ENCODE peak calls at places on chromosomes 5 and 9, in nine cellular contexts. One of them, this sample, is unnamed.

GRCh38 chr5:52909192-52909591 is 80.0 kb upstream of the ITGA2 start:
- DNase-seq in prostate gland: no peak
- DNase-seq in uterus: no peak
- DNase-seq in sigmoid colon: no peak
- DNase-seq in breast epithelium: no peak
- DNase-seq in body of pancreas: no peak
- DNase-seq in GM12878: no peak
- DNase-seq in lower leg skin: no peak
- DNase-seq in spleen: no peak
- DNase-seq in this sample: no peak

GRCh38 chr5:94782376-94782775 is 163.9 kb downstream of the SLF1 start:
- DNase-seq in prostate gland: no peak
- DNase-seq in uterus: no peak
- DNase-seq in sigmoid colon: no peak
- DNase-seq in breast epithelium: no peak
- DNase-seq in body of pancreas: no peak
- DNase-seq in GM12878: no peak
- DNase-seq in lower leg skin: no peak
- DNase-seq in spleen: no peak
- DNase-seq in this sample: no peak

GRCh38 chr9:81737871-81738507 is 48.6 kb upstream of the TLE1 start:
- DNase-seq in prostate gland: peak; percentile 31
- DNase-seq in uterus: no peak
- DNase-seq in sigmoid colon: no peak
- DNase-seq in breast epithelium: no peak
- DNase-seq in body of pancreas: peak; percentile 36
- DNase-seq in GM12878: no peak
- DNase-seq in lower leg skin: peak; percentile 42
- DNase-seq in spleen: no peak
- DNase-seq in this sample: no peak

GRCh38 chr5:132791026-132791425 is 14.0 kb upstream of the SEPTIN8 start:
- DNase-seq in prostate gland: no peak
- DNase-seq in uterus: no peak
- DNase-seq in sigmoid colon: no peak
- DNase-seq in breast epithelium: no peak
- DNase-seq in body of pancreas: no peak
- DNase-seq in GM12878: no peak
- DNase-seq in lower leg skin: no peak
- DNase-seq in spleen: no peak
- DNase-seq in this sample: no peak

GRCh38 chr5:147391781-147392180 is 118.1 kb downstream of the DPYSL3 start:
- DNase-seq in prostate gland: no peak
- DNase-seq in uterus: peak; percentile 43
- DNase-seq in sigmoid colon: peak; percentile 78
- DNase-seq in breast epithelium: no peak
- DNase-seq in body of pancreas: peak; percentile 48
- DNase-seq in GM12878: no peak
- DNase-seq in lower leg skin: no peak
- DNase-seq in spleen: no peak
- DNase-seq in this sample: no peak

GRCh38 chr5:28499764-28500290 is 1461.4 kb upstream of the CDH9 start:
- DNase-seq in prostate gland: no peak
- DNase-seq in uterus: no peak
- DNase-seq in sigmoid colon: no peak
- DNase-seq in breast epithelium: no peak
- DNase-seq in body of pancreas: no peak
- DNase-seq in GM12878: no peak
- DNase-seq in lower leg skin: no peak
- DNase-seq in spleen: no peak
- DNase-seq in this sample: no peak

GRCh38 chr5:146188358-146188757 is 5.9 kb upstream of the LARS1 start:
- DNase-seq in prostate gland: no peak
- DNase-seq in uterus: no peak
- DNase-seq in sigmoid colon: no peak
- DNase-seq in breast epithelium: no peak
- DNase-seq in body of pancreas: no peak
- DNase-seq in GM12878: no peak
- DNase-seq in lower leg skin: no peak
- DNase-seq in spleen: no peak
- DNase-seq in this sample: no peak

GRCh38 chr9:91176426-91176825 is 185.3 kb downstream of the AUH start:
- DNase-seq in prostate gland: no peak
- DNase-seq in uterus: no peak
- DNase-seq in sigmoid colon: no peak
- DNase-seq in breast epithelium: no peak
- DNase-seq in body of pancreas: no peak
- DNase-seq in GM12878: no peak
- DNase-seq in lower leg skin: no peak
- DNase-seq in spleen: peak; percentile 44
- DNase-seq in this sample: peak; percentile 58

GRCh38 chr5:22852807-22853670 is at the start of gene CDH12:
- DNase-seq in prostate gland: no peak
- DNase-seq in uterus: no peak
- DNase-seq in sigmoid colon: no peak
- DNase-seq in breast epithelium: peak; percentile 43
- DNase-seq in body of pancreas: no peak
- DNase-seq in GM12878: no peak
- DNase-seq in lower leg skin: no peak
- DNase-seq in spleen: peak; percentile 67
- DNase-seq in this sample: no peak

GRCh38 chr5:131999041-131999440 is 12.4 kb downstream of the ACSL6 start:
- DNase-seq in prostate gland: no peak
- DNase-seq in uterus: no peak
- DNase-seq in sigmoid colon: no peak
- DNase-seq in breast epithelium: no peak
- DNase-seq in body of pancreas: no peak
- DNase-seq in GM12878: no peak
- DNase-seq in lower leg skin: no peak
- DNase-seq in spleen: peak; percentile 23
- DNase-seq in this sample: no peak

GRCh38 chr5:135156715-135157404 is 122.8 kb upstream of the PITX1 start:
- DNase-seq in prostate gland: no peak
- DNase-seq in uterus: no peak
- DNase-seq in sigmoid colon: no peak
- DNase-seq in breast epithelium: no peak
- DNase-seq in body of pancreas: no peak
- DNase-seq in GM12878: no peak
- DNase-seq in lower leg skin: no peak
- DNase-seq in spleen: no peak
- DNase-seq in this sample: peak; percentile 95

GRCh38 chr9:137088121-137088520 is 1.3 kb downstream of the MAN1B1 start:
- DNase-seq in prostate gland: no peak
- DNase-seq in uterus: no peak
- DNase-seq in sigmoid colon: no peak
- DNase-seq in breast epithelium: no peak
- DNase-seq in body of pancreas: no peak
- DNase-seq in GM12878: no peak
- DNase-seq in lower leg skin: no peak
- DNase-seq in spleen: no peak
- DNase-seq in this sample: no peak

GRCh38 chr9:137084526-137084925 is 2.3 kb upstream of the MAN1B1 start:
- DNase-seq in prostate gland: no peak
- DNase-seq in uterus: no peak
- DNase-seq in sigmoid colon: peak; percentile 63
- DNase-seq in breast epithelium: no peak
- DNase-seq in body of pancreas: no peak
- DNase-seq in GM12878: no peak
- DNase-seq in lower leg skin: no peak
- DNase-seq in spleen: peak; percentile 78
- DNase-seq in this sample: no peak

GRCh38 chr9:137087409-137087925 is 682 bp downstream of the MAN1B1 start:
- DNase-seq in prostate gland: no peak
- DNase-seq in uterus: no peak
- DNase-seq in sigmoid colon: no peak
- DNase-seq in breast epithelium: no peak
- DNase-seq in body of pancreas: no peak
- DNase-seq in GM12878: no peak
- DNase-seq in lower leg skin: no peak
- DNase-seq in spleen: no peak
- DNase-seq in this sample: no peak

GRCh38 chr9:137085918-137086530 is 761 bp upstream of the MAN1B1 start:
- DNase-seq in prostate gland: no peak
- DNase-seq in uterus: no peak
- DNase-seq in sigmoid colon: no peak
- DNase-seq in breast epithelium: peak; percentile 71
- DNase-seq in body of pancreas: peak; percentile 43
- DNase-seq in GM12878: no peak
- DNase-seq in lower leg skin: no peak
- DNase-seq in spleen: peak; percentile 91
- DNase-seq in this sample: no peak

GRCh38 chr9:137086531-137087408 is at the start of gene MAN1B1:
- DNase-seq in prostate gland: peak; percentile 99
- DNase-seq in uterus: peak; percentile 98
- DNase-seq in sigmoid colon: peak; percentile 99
- DNase-seq in breast epithelium: peak; percentile 99
- DNase-seq in body of pancreas: peak; percentile 99
- DNase-seq in GM12878: peak; percentile 99
- DNase-seq in lower leg skin: peak; percentile 98
- DNase-seq in spleen: peak; percentile 100
- DNase-seq in this sample: peak; percentile 99
- TF ChIP-seq POLR2A in prostate gland: peak; percentile 63
- TF ChIP-seq POLR2A in uterus: peak; percentile 86
- TF ChIP-seq POLR2A in sigmoid colon: peak; percentile 52
- TF ChIP-seq POLR2A in breast epithelium: peak; percentile 33
- TF ChIP-seq POLR2A in body of pancreas: peak; percentile 73
- TF ChIP-seq POLR2A in GM12878: no peak
- TF ChIP-seq POLR2A in lower leg skin: no peak
- TF ChIP-seq POLR2A in spleen: peak; percentile 85
- TF ChIP-seq POLR2A in this sample: peak; percentile 58

DNA sequence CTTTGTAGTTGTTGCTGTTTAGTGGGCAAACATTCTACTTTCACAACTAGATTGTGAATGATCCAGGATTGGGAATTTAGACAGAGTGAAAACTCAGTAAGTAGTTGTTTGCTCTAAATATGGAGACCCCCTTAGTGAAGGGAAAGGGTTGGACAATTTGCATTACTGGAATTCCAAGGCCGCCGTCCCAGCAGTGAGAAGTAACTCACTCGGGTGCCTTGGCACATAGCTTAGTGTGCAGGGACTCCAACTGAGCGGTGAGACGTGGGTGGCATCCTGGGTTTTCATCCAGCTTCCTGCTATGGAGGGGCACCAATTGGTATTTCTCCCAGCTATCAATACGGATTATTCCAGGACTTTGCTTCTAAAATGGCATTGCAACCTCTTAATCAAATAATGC is 69.7 kb upstream of the FCN1 start:
- DNase-seq in prostate gland: no peak
- DNase-seq in uterus: no peak
- DNase-seq in sigmoid colon: no peak
- DNase-seq in breast epithelium: peak; percentile 25
- DNase-seq in body of pancreas: no peak
- DNase-seq in GM12878: no peak
- DNase-seq in lower leg skin: no peak
- DNase-seq in spleen: no peak
- DNase-seq in this sample: no peak
- H3K4me3 ChIP-seq in prostate gland: no peak overlapping the region
- H3K4me3 ChIP-seq in uterus: no peak overlapping the region
- H3K4me3 ChIP-seq in sigmoid colon: no peak overlapping the region
- H3K4me3 ChIP-seq in breast epithelium: no peak overlapping the region
- H3K4me3 ChIP-seq in body of pancreas: no peak overlapping the region
- H3K4me3 ChIP-seq in GM12878: no peak overlapping the region
- H3K4me3 ChIP-seq in lower leg skin: no peak overlapping the region
- H3K4me3 ChIP-seq in spleen: no peak overlapping the region
- H3K4me3 ChIP-seq in this sample: no peak overlapping the region

DNA sequence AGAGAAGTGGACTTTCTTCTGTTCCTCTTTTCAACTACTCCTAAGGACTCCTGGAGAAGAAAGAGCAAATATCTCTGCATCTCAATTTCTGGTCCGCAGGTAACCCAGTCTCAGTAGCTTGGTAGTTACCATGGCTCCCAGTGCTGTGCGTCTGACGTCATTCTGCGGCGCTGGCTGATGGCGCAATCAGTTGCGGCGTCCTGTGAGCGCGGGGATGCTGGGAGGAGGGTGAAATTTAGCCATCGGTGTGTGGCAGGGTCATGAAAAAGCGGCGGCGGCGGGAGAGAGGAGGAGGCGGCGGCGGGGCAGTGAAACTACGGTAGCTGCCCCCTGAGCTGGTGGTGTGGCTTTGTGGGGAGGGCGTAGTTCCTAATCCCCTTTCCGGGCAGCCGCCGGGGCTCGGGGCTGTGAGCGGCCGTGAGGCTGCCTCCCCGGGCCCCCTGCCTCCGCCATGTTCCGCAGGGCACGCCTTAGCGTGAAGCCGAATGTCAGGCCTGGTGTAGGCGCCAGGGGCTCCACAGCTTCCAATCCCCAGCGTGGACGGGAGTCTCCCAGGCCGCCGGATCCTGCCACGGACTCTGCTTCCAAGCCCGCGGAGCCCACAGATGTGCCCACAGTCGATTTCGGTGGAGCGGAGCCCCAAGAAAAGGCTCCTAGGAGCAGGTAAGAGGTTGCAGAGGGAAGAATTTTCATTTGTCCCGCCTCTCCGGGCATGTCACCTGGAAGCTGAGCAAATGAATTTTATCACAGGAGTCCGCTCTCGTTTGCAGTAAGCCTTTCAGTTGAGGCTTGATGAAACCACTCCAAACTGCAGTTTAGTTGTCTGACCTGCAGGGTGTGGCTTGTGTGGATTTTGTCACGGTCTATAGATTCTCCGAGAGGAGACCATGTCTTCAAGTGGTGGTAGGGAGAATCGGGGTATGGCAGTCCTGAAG is at the start of gene BDP1:
- DNase-seq in prostate gland: peak; percentile 97
- DNase-seq in uterus: peak; percentile 96
- DNase-seq in sigmoid colon: peak; percentile 97
- DNase-seq in breast epithelium: peak; percentile 97
- DNase-seq in body of pancreas: peak; percentile 98
- DNase-seq in GM12878: peak; percentile 77
- DNase-seq in lower leg skin: peak; percentile 96
- DNase-seq in spleen: peak; percentile 98
- DNase-seq in this sample: peak; percentile 94
- TF ChIP-seq POLR2A in prostate gland: peak; percentile 60
- TF ChIP-seq POLR2A in uterus: peak; percentile 58
- TF ChIP-seq POLR2A in sigmoid colon: peak; percentile 40
- TF ChIP-seq POLR2A in breast epithelium: peak; percentile 46
- TF ChIP-seq POLR2A in body of pancreas: peak; percentile 61
- TF ChIP-seq POLR2A in GM12878: peak; percentile 88
- TF ChIP-seq POLR2A in lower leg skin: no peak
- TF ChIP-seq POLR2A in spleen: peak; percentile 64
- TF ChIP-seq POLR2A in this sample: peak; percentile 38

DNA sequence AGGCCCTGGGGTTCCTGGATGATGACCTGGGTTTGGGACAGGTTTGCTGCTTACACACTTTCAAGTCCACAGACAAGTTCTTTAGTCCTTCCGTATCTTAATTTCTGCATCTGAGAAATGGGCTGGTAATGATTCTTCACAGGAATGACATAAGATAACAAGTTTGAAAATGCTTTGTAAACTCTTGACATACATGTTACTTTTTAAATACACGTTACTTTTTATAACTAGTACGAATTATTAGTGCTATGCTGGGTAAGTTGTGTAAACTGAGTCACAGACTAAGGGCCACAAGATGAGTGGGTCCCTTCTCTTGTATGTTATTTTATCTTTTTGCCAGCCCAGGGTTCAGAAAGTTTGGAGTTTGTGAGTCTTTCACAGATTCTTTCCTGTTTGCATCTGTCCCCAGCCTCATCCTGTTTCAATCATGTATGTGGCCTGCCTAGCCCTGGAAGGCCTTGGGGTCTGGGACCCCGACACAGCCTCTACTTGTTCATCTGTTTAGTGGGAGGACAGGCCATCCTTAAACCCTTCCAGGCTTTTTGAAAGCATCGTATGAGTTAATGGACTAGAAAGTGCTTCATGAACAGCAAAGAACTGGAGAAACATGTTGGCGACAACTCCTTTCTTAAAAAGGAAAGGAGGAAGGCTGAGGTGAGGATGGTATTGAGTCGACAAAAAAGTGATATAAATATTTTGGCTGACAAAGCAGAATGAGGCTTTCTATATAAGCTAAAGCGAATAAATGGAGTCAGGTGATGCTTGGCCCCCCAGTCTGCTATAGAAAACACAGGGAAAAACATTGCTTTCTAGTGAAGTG is 9.3 kb downstream of the ZNF618 start:
- DNase-seq in prostate gland: no peak
- DNase-seq in uterus: no peak
- DNase-seq in sigmoid colon: no peak
- DNase-seq in breast epithelium: no peak
- DNase-seq in body of pancreas: no peak
- DNase-seq in GM12878: no peak
- DNase-seq in lower leg skin: no peak
- DNase-seq in spleen: no peak
- DNase-seq in this sample: no peak
- H3K4me3 ChIP-seq in prostate gland: no peak overlapping the region
- H3K4me3 ChIP-seq in uterus: no peak overlapping the region
- H3K4me3 ChIP-seq in sigmoid colon: peak overlapping the region; percentile 37
- H3K4me3 ChIP-seq in breast epithelium: no peak overlapping the region
- H3K4me3 ChIP-seq in body of pancreas: no peak overlapping the region
- H3K4me3 ChIP-seq in GM12878: no peak overlapping the region
- H3K4me3 ChIP-seq in lower leg skin: no peak overlapping the region
- H3K4me3 ChIP-seq in spleen: no peak overlapping the region
- H3K4me3 ChIP-seq in this sample: no peak overlapping the region

This sample was measured in vagina.